ENCODE peak calls at places on chromosomes 13 and 19, in four cellular contexts. O is PC-3, B is A549, L is neural progenitor cell. I is an unnamed sample.

GRCh38 chr19:44758596-44758995 is 10.1 kb downstream of the BCL3 start:
- DNase-seq in B (no peak), O (no peak), L (peak), I (no peak)

GRCh38 chr13:102940143-102940542 is 94.3 kb downstream of the ERCC5 start:
- DNase-seq in O (no peak), B (no peak), L (no peak), I (no peak)

GRCh38 chr19:10013316-10013715 is at the start of gene RDH8:
- DNase-seq in L (no peak), B (no peak), O (no peak), I (no peak)

GRCh38 chr13:98141938-98142426 is 912 bp upstream of the FARP1 start:
- DNase-seq in O (no peak), L (peak), B (no peak), I (no peak)

GRCh38 chr13:40519637-40520036 is 146.8 kb downstream of the FOXO1 start:
- DNase-seq in L (no peak), B (no peak), O (no peak), I (no peak)

GRCh38 chr19:49362048-49362925 is at the start of gene TEAD2:
- DNase-seq in L (peak), B (peak), O (peak), I (peak)

GRCh38 chr13:79212064-79212619 is 193.9 kb downstream of the RBM26 start:
- DNase-seq in B (no peak), O (no peak), L (no peak), I (no peak)

GRCh38 chr13:70995338-70995737 is 871.7 kb downstream of the DACH1 start:
- DNase-seq in L (no peak), B (no peak), O (no peak), I (no peak)

GRCh38 chr19:17245535-17245984 is at the start of gene NR2F6:
- DNase-seq in B (no peak), L (no peak), O (no peak), I (no peak)

GRCh38 chr19:30733826-30734550 is 361.8 kb downstream of the ZNF536 start:
- DNase-seq in B (no peak), O (no peak), L (peak), I (no peak)

GRCh38 chr19:14031719-14032480 is at the start of gene IL27RA:
- DNase-seq in B (peak), L (peak), O (peak), I (peak)

GRCh38 chr19:7915250-7916136 is 863 bp downstream of the TGFBR3L start:
- DNase-seq in B (no peak), L (no peak), O (no peak), I (no peak)

GRCh38 chr19:7916908-7917291 is 2.3 kb downstream of the TGFBR3L start:
- DNase-seq in O (no peak), L (no peak), B (no peak), I (no peak)

GRCh38 chr19:7916137-7916907 is 1.7 kb downstream of the TGFBR3L start:
- DNase-seq in B (no peak), O (peak), L (peak), I (no peak)

GRCh38 chr19:7918615-7919421 is 1.3 kb upstream of the SNAPC2 start:
- DNase-seq in L (no peak), O (no peak), B (no peak), I (no peak)

DNA sequence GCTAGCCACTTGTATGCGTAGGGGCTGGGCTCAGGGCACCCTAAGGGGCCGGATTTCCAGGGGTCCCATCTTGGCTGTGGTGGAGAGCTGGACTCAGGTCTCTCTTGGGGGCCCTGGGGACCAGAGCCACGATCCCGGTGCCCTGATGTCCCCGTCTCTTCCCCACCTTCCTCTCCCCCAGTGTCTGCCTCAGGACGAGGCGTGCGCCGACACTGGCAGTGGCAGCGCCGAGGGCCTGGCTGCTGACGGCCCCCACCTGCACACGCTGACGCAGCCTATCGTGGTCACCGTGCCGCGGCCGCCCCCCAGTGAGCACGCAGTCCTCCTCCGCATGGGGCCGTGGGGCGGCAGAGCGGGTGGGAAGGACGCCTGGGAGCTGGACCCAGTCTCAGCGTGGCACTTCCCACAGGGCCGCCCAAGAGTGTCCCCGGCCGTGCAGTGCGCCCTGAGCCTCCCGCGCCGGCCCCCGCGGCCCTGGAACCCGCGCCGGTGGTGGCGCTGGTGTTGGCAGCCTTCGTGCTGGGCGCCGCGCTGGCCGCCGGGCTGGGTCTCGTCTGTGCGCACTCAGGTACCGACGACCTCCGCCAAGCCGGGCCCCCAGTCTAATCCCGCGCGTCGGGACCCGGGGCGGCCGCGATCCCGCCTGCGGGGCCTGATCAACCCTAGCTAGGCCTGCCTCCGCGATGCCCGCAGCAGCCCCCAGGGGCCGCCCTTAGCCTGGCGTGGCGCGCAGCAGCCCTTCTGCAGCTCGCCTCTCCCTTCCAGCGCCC is 2.7 kb upstream of the SNAPC2 start:
- DNase-seq in L (peak), O (peak), B (peak), I (no peak)
- TF ChIP-seq CTCF in L (peak), O (peak), B (peak), I (peak)

GRCh38 chr13:96680898-96681297 is 313.4 kb downstream of the OXGR1 start:
- DNase-seq in O (no peak), L (no peak), B (no peak), I (no peak)
- TF ChIP-seq CTCF in O (no peak), L (no peak), B (no peak), I (no peak)

DNA sequence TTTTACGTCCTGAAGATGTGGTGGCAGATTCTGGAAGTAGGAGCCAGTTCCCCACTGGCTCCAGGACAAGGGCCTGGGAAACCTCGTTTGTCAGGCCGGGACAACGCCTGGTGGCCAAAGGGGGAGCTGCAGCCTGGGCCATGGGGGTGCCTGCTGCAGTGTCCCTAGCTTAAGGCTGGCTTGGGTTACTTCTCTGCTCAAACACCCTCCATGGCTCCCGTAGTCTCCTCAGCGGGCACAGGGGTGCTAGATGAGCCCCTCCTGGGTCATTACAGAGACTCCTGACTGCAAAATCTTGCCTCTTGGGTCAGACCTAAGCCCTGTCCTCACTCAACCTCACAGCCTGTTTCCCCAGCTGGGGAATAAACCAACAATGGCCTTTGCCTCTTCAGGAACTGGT is 14.7 kb downstream of the CILP2 start:
- DNase-seq in B (peak), L (peak), O (peak), I (peak)
- TF ChIP-seq CTCF in B (no peak), L (peak), O (peak), I (peak)

DNA sequence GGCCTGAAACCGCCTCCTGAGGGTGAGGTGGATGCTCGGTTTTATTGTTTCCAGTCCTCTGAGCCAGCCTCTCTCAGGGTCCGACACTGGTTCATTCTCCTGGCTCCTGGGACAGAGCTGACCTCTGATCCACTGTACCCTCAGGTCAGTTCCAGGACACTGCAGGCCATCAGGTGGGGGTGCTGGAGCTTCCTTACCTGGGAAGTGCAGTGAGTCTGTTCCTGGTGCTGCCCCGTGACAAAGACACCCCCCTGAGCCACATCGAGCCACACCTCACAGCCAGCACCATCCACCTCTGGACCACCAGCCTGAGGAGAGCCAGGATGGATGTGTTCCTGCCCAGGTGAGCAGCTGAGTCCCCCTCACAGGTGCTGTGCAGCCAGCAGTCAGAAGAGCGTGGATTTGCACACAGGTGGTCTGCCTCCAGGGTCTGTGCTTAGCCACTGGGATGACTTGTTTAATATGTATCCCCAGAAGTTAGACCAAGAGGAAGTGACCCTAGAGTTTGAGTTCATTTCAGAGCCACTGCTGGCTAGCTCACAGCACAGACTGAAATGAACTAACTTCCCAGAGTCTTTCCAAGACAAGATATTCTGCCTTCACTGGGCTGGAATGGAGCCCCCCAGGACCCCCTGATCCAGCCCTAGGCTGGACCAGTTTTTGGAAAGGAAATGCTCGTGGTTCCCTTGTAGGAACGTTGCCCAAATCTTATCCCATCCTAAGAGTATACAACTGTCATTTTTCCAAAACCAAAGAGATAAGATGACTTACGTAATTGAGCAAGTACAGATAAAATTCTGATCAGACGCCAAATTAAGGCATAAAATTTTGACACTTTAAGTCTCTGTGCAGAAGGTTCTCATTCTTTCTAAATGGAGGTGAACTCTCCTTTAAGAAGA is 8.8 kb downstream of the SERPINE3 start:
- DNase-seq in B (no peak), L (no peak), O (no peak), I (no peak)
- TF ChIP-seq CTCF in B (no peak), L (no peak), O (no peak), I (no peak)

GRCh38 chr19:7641288-7642276 is 4.7 kb downstream of the STXBP2 start:
- DNase-seq in O (no peak), L (peak), B (no peak), I (no peak)
- TF ChIP-seq CTCF in O (peak), L (peak), B (no peak), I (no peak)